ENCODE peak calls at places on chromosomes 3 and 15, in nine cellular contexts. K, C, M, D, W, A, T, J and I are unnamed samples.

GRCh38 chr3:127182848-127183714 is 9.8 kb upstream of the PRR23E start:
- DNase-seq in J (peak; percentile 49), D (no peak), K (no peak), W (no peak), C (no peak), T (no peak), A (no peak), M (no peak), I (no peak)

GRCh38 chr3:126083511-126083912 is 412 bp downstream of the SLC41A3 start:
- DNase-seq in T (peak; percentile 40), J (peak; percentile 44), K (peak; percentile 14), M (peak; percentile 44), W (peak; percentile 49), D (peak; percentile 39), A (no peak), C (peak; percentile 37), I (no peak)

GRCh38 chr15:55615445-55615844 is 27.3 kb upstream of the PYGO1 start:
- DNase-seq in K (no peak), T (no peak), C (no peak), J (no peak), D (no peak), W (no peak), A (no peak), M (no peak), I (no peak)

GRCh38 chr3:163476179-163476578 is 1602.1 kb downstream of the SI start:
- DNase-seq in C (peak; percentile 2), M (no peak), K (no peak), T (no peak), A (no peak), J (no peak), D (no peak), W (peak; percentile 7), I (no peak)

GRCh38 chr15:71577071-71577470 is 233.3 kb upstream of the NR2E3 start:
- DNase-seq in W (no peak), M (no peak), T (no peak), D (no peak), J (no peak), A (no peak), K (peak; percentile 14), C (peak; percentile 32), I (no peak)

GRCh38 chr3:197434841-197435240 is 120.9 kb downstream of the BDH1 start:
- DNase-seq in J (no peak), T (no peak), M (no peak), W (no peak), K (no peak), A (no peak), D (no peak), C (no peak), I (no peak)

GRCh38 chr15:31091531-31091930 is 10.0 kb downstream of the TRPM1 start:
- DNase-seq in K (no peak), M (no peak), A (no peak), W (no peak), C (peak; percentile 69), T (no peak), J (no peak), D (peak; percentile 80), I (no peak)

GRCh38 chr3:195385526-195385925 is 57.3 kb downstream of the ACAP2 start:
- DNase-seq in J (no peak), C (peak; percentile 63), M (no peak), K (peak; percentile 33), T (no peak), D (peak; percentile 62), A (no peak), W (no peak), I (no peak)

GRCh38 chr3:136343873-136344281 is 93.7 kb downstream of the PCCB start:
- DNase-seq in T (no peak), D (peak; percentile 99), W (peak; percentile 73), K (peak; percentile 92), C (peak; percentile 96), J (no peak), M (peak; percentile 89), A (peak; percentile 95), I (no peak)

GRCh38 chr15:101045835-101046691 is 126.9 kb downstream of the LRRK1 start:
- DNase-seq in C (no peak), K (no peak), M (no peak), A (peak; percentile 18), J (peak; percentile 7), W (no peak), T (peak; percentile 1), D (no peak), I (peak; percentile 49)

GRCh38 chr15:67048281-67049279 is 16.8 kb upstream of the SMAD3 start:
- DNase-seq in W (peak; percentile 79), T (no peak), C (peak; percentile 87), K (peak; percentile 96), J (no peak), D (peak; percentile 91), A (no peak), M (peak; percentile 91), I (no peak)

GRCh38 chr3:18645603-18646002 is 220.5 kb upstream of the SATB1 start:
- DNase-seq in K (no peak), M (no peak), J (no peak), W (no peak), A (no peak), C (no peak), D (no peak), T (no peak), I (no peak)

GRCh38 chr3:61848885-61849284 is 287.5 kb downstream of the PTPRG start:
- DNase-seq in K (peak; percentile 98), D (peak; percentile 73), W (peak; percentile 7), A (no peak), T (no peak), C (peak; percentile 87), J (no peak), M (peak; percentile 29), I (no peak)

GRCh38 chr15:80931191-80931590 is 58.4 kb downstream of the MESD start:
- DNase-seq in T (no peak), M (no peak), J (no peak), A (no peak), C (no peak), K (peak; percentile 62), W (no peak), D (peak; percentile 50), I (no peak)

GRCh38 chr15:83282859-83283812 is 1.3 kb downstream of the BNC1 start:
- DNase-seq in J (peak; percentile 24), K (no peak), M (no peak), A (no peak), D (peak; percentile 64), W (peak; percentile 36), C (peak; percentile 49), T (peak; percentile 69), I (no peak)

DNA sequence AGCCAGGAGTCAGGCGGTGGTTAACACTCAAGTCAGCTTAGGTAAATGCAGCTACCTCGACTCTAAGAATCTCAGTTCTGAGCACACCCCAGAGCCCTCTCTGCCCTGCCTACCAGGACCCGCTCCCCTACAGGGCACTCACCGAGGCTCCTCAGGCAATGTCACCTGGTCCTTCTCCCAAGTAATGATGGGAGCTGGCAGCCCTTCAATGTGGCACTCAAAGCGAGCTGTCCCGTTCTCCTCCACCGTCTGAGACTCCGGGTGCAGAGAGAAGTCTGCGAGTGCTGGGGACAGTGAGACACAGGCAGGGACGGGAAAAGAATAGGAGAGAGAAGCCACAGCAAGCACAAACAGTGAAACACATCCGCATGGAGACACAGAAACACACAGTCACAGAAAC is 12.7 kb downstream of the IGDCC4 start:
- DNase-seq in T (no peak), D (no peak), W (no peak), M (no peak), C (no peak), A (no peak), J (no peak), K (no peak), I (peak; percentile 41)
- TF ChIP-seq CTCF in T (no peak), D (no peak), W (no peak), M (no peak), C (no peak), A (no peak), J (no peak), K (no peak), I (no peak)

GRCh38 chr3:48656061-48656840 is 6.4 kb downstream of the CELSR3 start:
- DNase-seq in T (peak; percentile 82), A (peak; percentile 63), W (peak; percentile 85), C (peak; percentile 74), M (peak; percentile 90), J (peak; percentile 78), K (peak; percentile 43), D (peak; percentile 54), I (no peak)
- TF ChIP-seq CTCF in T (peak; percentile 74), A (peak; percentile 25), W (peak; percentile 82), C (no peak), M (peak; percentile 53), J (peak; percentile 80), K (peak; percentile 46), D (peak; percentile 56), I (peak; percentile 84)

GRCh38 chr3:13222891-13223573 is 149.8 kb upstream of the IQSEC1 start:
- DNase-seq in T (no peak), A (no peak), C (no peak), J (no peak), M (no peak), D (no peak), K (no peak), W (no peak), I (no peak)

GRCh38 chr3:13227315-13228165 is 154.3 kb upstream of the IQSEC1 start:
- DNase-seq in C (no peak), T (no peak), M (no peak), D (no peak), J (no peak), W (no peak), K (no peak), A (no peak), I (no peak)

GRCh38 chr3:13223574-13224237 is 150.5 kb upstream of the IQSEC1 start:
- DNase-seq in T (no peak), J (no peak), A (no peak), W (no peak), D (no peak), K (no peak), M (peak; percentile 81), C (no peak), I (no peak)

GRCh38 chr3:13222131-13222530 is 148.9 kb upstream of the IQSEC1 start:
- DNase-seq in A (no peak), D (no peak), T (no peak), C (no peak), W (no peak), M (no peak), J (no peak), K (no peak), I (no peak)

GRCh38 chr3:13224967-13225366 is 151.7 kb upstream of the IQSEC1 start:
- DNase-seq in A (no peak), C (no peak), J (no peak), D (no peak), M (no peak), K (no peak), W (no peak), T (no peak), I (no peak)
- TF ChIP-seq CTCF in A (no peak), C (no peak), J (no peak), D (no peak), M (no peak), K (no peak), W (no peak), T (no peak), I (no peak)

GRCh38 chr3:83890763-83891135 is 1068.0 kb upstream of the CADM2 start:
- DNase-seq in K (no peak), D (peak; percentile 53), T (no peak), A (no peak), C (no peak), W (no peak), J (no peak), M (no peak), I (no peak)

GRCh38 chr3:83890039-83890762 is 1068.6 kb upstream of the CADM2 start:
- DNase-seq in J (no peak), K (no peak), W (no peak), M (no peak), C (no peak), T (no peak), D (peak; percentile 63), A (no peak), I (no peak)

GRCh38 chr3:83894223-83894622 is 1064.6 kb upstream of the CADM2 start:
- DNase-seq in J (no peak), C (no peak), K (no peak), M (no peak), W (no peak), D (no peak), A (no peak), T (no peak), I (no peak)

GRCh38 chr3:83895892-83896291 is 1062.9 kb upstream of the CADM2 start:
- DNase-seq in C (no peak), J (no peak), A (no peak), W (no peak), M (no peak), K (no peak), T (no peak), D (no peak), I (no peak)
- TF ChIP-seq CTCF in C (no peak), J (no peak), A (no peak), W (no peak), M (no peak), K (no peak), T (no peak), D (no peak), I (no peak)